ENCODE peak calls at places on chromosomes 2 and 18, in ten cellular contexts. S is neural progenitor cell, N is upper lobe of right lung, G is GM23248, U is colonic mucosa, R is HCT116, T is thoracic aorta, Z is aorta, B is pancreas, V is neuronal stem cell. D is an unnamed sample. For H3K4me1, the result is how much of the 10 kb centered on the place peaks cover.

GRCh38 chr2:241598487-241598886 is 38.5 kb downstream of the THAP4 start:
- DNase-seq in B (peak), Z (no peak), U (no peak), V (no peak), S (peak), R (peak), G (no peak), T (no peak), N (peak), D (no peak)

GRCh38 chr2:69171070-69171811 is 158.3 kb downstream of the ANTXR1 start:
- DNase-seq in S (no peak), R (no peak), V (no peak), Z (no peak), U (no peak), N (no peak), T (no peak), B (no peak), G (peak), D (peak)

GRCh38 chr2:222448806-222449205 is 24.5 kb downstream of the SGPP2 start:
- DNase-seq in G (peak), B (no peak), N (no peak), Z (no peak), V (no peak), S (no peak), R (no peak), T (no peak), U (no peak), D (no peak)

GRCh38 chr18:42559292-42559691 is 556.2 kb downstream of the RIT2 start:
- DNase-seq in Z (no peak), G (peak), T (no peak), R (no peak), B (no peak), V (no peak), N (no peak), S (no peak), U (no peak), D (no peak)

GRCh38 chr2:45242161-45242741 is 233.0 kb upstream of the SIX2 start:
- DNase-seq in S (no peak), B (peak), N (no peak), R (no peak), G (peak), Z (no peak), V (no peak), T (peak), U (no peak), D (no peak)

GRCh38 chr2:64873472-64873924 is 115.7 kb upstream of the SLC1A4 start:
- DNase-seq in U (peak), S (peak), B (peak), Z (peak), V (peak), N (peak), R (peak), G (peak), T (peak), D (peak)

GRCh38 chr2:217661378-217661777 is 341.4 kb downstream of the TNS1 start:
- DNase-seq in U (no peak), B (no peak), N (no peak), V (no peak), T (no peak), G (no peak), R (no peak), Z (no peak), S (no peak), D (no peak)

GRCh38 chr2:113185643-113186315 is 12.0 kb downstream of the PSD4 start:
- DNase-seq in V (no peak), B (peak), T (no peak), S (no peak), Z (peak), U (no peak), G (no peak), N (peak), R (no peak), D (no peak)

GRCh38 chr18:10752407-10752806 is 226.6 kb downstream of the NAPG start:
- DNase-seq in B (no peak), T (no peak), S (no peak), V (no peak), Z (no peak), U (no peak), N (no peak), R (no peak), G (no peak), D (no peak)

GRCh38 chr2:231488331-231488730 is 24.0 kb upstream of the NCL start:
- DNase-seq in B (no peak), U (no peak), N (peak), S (no peak), Z (peak), T (no peak), G (no peak), R (no peak), V (no peak), D (no peak)

GRCh38 chr2:134647607-134648256 is 71.1 kb downstream of the TMEM163 start:
- DNase-seq in V (no peak), Z (no peak), R (no peak), S (no peak), T (no peak), G (no peak), B (peak), N (no peak), U (no peak), D (no peak)

GRCh38 chr2:240252872-240253511 is 112.5 kb upstream of the OTOS start:
- DNase-seq in Z (peak), T (no peak), U (no peak), N (no peak), R (no peak), V (no peak), S (no peak), B (no peak), G (no peak), D (no peak)

GRCh38 chr2:157404363-157404762 is 39.5 kb downstream of the CYTIP start:
- DNase-seq in R (no peak), G (peak), V (no peak), S (no peak), B (no peak), T (no peak), N (no peak), Z (no peak), U (no peak), D (no peak)

GRCh38 chr2:196983934-196984333 is 57.4 kb upstream of the PGAP1 start:
- DNase-seq in B (no peak), N (no peak), V (no peak), S (no peak), U (no peak), T (no peak), R (no peak), Z (no peak), G (peak), D (no peak)

GRCh38 chr18:36693931-36694661 is 134.7 kb downstream of the TPGS2 start:
- DNase-seq in Z (no peak), G (peak), T (no peak), B (no peak), R (no peak), S (no peak), U (no peak), N (no peak), V (no peak), D (no peak)

GRCh38 chr2:42249887-42250286 is 80.7 kb downstream of the EML4 start:
- DNase-seq in G (no peak), T (no peak), U (peak), Z (no peak), S (no peak), N (no peak), V (no peak), R (no peak), B (peak), D (no peak)

GRCh38 chr2:179917272-179917671 is 55.9 kb upstream of the ZNF385B start:
- DNase-seq in R (no peak), V (no peak), U (no peak), G (peak), S (no peak), B (no peak), N (no peak), Z (no peak), T (no peak), D (no peak)

GRCh38 chr2:129331638-129332037 is 647.8 kb upstream of the RAB6C start:
- DNase-seq in T (no peak), V (no peak), G (no peak), R (no peak), S (peak), U (no peak), B (no peak), Z (no peak), N (no peak), D (no peak)

GRCh38 chr2:121502781-121503180 is 27.9 kb upstream of the RNU4ATAC start:
- DNase-seq in U (no peak), Z (no peak), S (no peak), T (no peak), N (no peak), R (no peak), V (no peak), G (peak), B (no peak), D (no peak)

GRCh38 chr2:216350214-216350789 is 22.0 kb downstream of the MARCHF4 start:
- DNase-seq in Z (no peak), T (no peak), V (no peak), S (no peak), N (no peak), G (peak), U (no peak), R (no peak), B (no peak), D (no peak)

GRCh38 chr18:1665064-1665463 is 760.4 kb downstream of the ADCYAP1 start:
- DNase-seq in B (no peak), V (no peak), T (no peak), Z (no peak), G (no peak), U (no peak), S (no peak), N (no peak), R (no peak), D (no peak)

GRCh38 chr2:58107803-58108710 is 61.5 kb downstream of the VRK2 start:
- DNase-seq in R (peak), B (no peak), G (peak), Z (no peak), S (no peak), N (no peak), V (no peak), U (no peak), T (no peak), D (no peak)

GRCh38 chr2:27738349-27739057 is 33.0 kb upstream of the MRPL33 start:
- DNase-seq in Z (no peak), S (no peak), U (no peak), T (no peak), N (no peak), V (no peak), B (no peak), R (no peak), G (no peak), D (no peak)

GRCh38 chr18:45197526-45197970 is 417.7 kb upstream of the SLC14A2 start:
- DNase-seq in V (no peak), B (no peak), T (no peak), R (no peak), N (no peak), G (peak), Z (no peak), U (no peak), S (no peak), D (no peak)

GRCh38 chr18:2846638-2847340 is at the start of gene EMILIN2:
- DNase-seq in G (peak), B (no peak), U (peak), T (peak), N (peak), Z (peak), R (no peak), S (peak), V (peak), D (peak)

GRCh38 chr18:62445386-62445917 is 77.4 kb upstream of the ZCCHC2 start:
- DNase-seq in N (no peak), G (peak), B (no peak), Z (no peak), T (no peak), S (no peak), U (no peak), V (no peak), R (no peak), D (no peak)

GRCh38 chr18:10453885-10454772 is at the start of gene APCDD1:
- DNase-seq in U (peak), S (peak), T (no peak), Z (peak), G (peak), N (peak), V (peak), R (no peak), B (peak), D (no peak)

GRCh38 chr18:75524181-75524580 is 96.7 kb upstream of the SMIM21 start:
- DNase-seq in T (no peak), U (no peak), S (no peak), N (no peak), R (no peak), G (no peak), V (no peak), Z (no peak), B (no peak), D (no peak)

GRCh38 chr2:109208951-109209335 is 79.9 kb downstream of the SH3RF3 start:
- DNase-seq in V (no peak), N (no peak), B (no peak), S (no peak), R (no peak), G (no peak), U (no peak), T (no peak), Z (no peak), D (no peak)
- H3K4me1 ChIP-seq in V (under half), N (under half), B (under half), S (under half), R (under half), G (under half), U (under half), T (half or more), Z (under half), D (under half)

GRCh38 chr2:85744055-85744454 is 9.7 kb upstream of the ATOH8 start:
- DNase-seq in B (no peak), U (no peak), V (no peak), G (peak), T (no peak), R (no peak), Z (no peak), S (no peak), N (no peak), D (no peak)

GRCh38 chr2:85741211-85741610 is 12.6 kb upstream of the ATOH8 start:
- DNase-seq in U (no peak), B (no peak), T (no peak), R (no peak), V (no peak), G (no peak), N (peak), Z (peak), S (no peak), D (peak)

GRCh38 chr2:85740193-85740592 is 13.6 kb upstream of the ATOH8 start:
- DNase-seq in U (no peak), Z (no peak), R (no peak), N (no peak), V (no peak), B (no peak), S (no peak), T (no peak), G (no peak), D (no peak)

GRCh38 chr2:85743304-85743978 is 10.3 kb upstream of the ATOH8 start:
- DNase-seq in T (no peak), V (no peak), S (no peak), G (peak), R (no peak), Z (no peak), N (peak), B (no peak), U (no peak), D (no peak)

GRCh38 chr2:85741811-85742507 is 11.8 kb upstream of the ATOH8 start:
- DNase-seq in S (peak), T (peak), Z (peak), U (peak), N (peak), B (no peak), G (peak), R (no peak), V (peak), D (peak)
- H3K4me1 ChIP-seq in S (under half), T (half or more), Z (under half), U (under half), N (half or more), B (under half), G (half or more), R (under half), V (under half), D (under half)

DNA sequence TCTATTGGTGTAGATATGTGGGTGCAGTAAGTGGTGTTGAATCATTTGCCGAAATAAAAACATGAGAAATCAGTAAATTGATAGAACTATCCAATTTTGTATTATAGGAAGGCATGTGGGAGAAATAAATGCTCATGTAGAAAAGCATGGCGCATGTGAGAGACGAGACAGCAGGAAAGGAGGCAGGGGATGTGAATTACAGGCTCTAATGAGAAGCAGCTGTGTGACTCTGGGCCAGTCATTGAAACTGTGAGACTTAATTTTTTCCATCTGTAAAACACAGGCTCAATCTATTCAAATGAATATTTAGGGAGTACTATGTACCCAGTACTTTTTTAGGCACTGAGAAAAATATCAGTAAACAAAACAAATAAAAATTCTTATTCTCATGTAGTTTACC is 42.6 kb upstream of the MAP3K20 start:
- DNase-seq in R (no peak), V (no peak), T (no peak), Z (no peak), U (no peak), G (peak), B (no peak), N (no peak), S (no peak), D (no peak)
- H3K4me1 ChIP-seq in R (under half), V (under half), T (under half), Z (under half), U (under half), G (under half), B (under half), N (under half), S (under half), D (under half)

GRCh38 chr2:20327370-20327769 is 23.3 kb downstream of the PUM2 start:
- DNase-seq in Z (no peak), G (no peak), N (no peak), R (no peak), U (no peak), V (no peak), S (no peak), B (no peak), T (no peak), D (no peak)

GRCh38 chr2:20326163-20326780 is 24.4 kb downstream of the PUM2 start:
- DNase-seq in B (peak), G (peak), N (no peak), T (no peak), Z (no peak), R (peak), U (peak), S (peak), V (peak), D (no peak)

GRCh38 chr2:20334645-20335203 is 15.9 kb downstream of the PUM2 start:
- DNase-seq in R (no peak), Z (no peak), G (peak), T (no peak), B (no peak), U (no peak), S (no peak), N (no peak), V (no peak), D (no peak)

GRCh38 chr2:20333738-20334137 is 16.9 kb downstream of the PUM2 start:
- DNase-seq in Z (no peak), N (no peak), T (no peak), V (no peak), G (no peak), S (no peak), U (no peak), B (no peak), R (no peak), D (no peak)

GRCh38 chr2:20330202-20330601 is 20.4 kb downstream of the PUM2 start:
- DNase-seq in R (no peak), N (no peak), S (no peak), T (no peak), Z (no peak), U (no peak), V (no peak), G (no peak), B (no peak), D (no peak)
- H3K4me1 ChIP-seq in R (under half), N (under half), S (under half), T (half or more), Z (under half), U (under half), V (under half), G (under half), B (under half), D (under half)

DNA sequence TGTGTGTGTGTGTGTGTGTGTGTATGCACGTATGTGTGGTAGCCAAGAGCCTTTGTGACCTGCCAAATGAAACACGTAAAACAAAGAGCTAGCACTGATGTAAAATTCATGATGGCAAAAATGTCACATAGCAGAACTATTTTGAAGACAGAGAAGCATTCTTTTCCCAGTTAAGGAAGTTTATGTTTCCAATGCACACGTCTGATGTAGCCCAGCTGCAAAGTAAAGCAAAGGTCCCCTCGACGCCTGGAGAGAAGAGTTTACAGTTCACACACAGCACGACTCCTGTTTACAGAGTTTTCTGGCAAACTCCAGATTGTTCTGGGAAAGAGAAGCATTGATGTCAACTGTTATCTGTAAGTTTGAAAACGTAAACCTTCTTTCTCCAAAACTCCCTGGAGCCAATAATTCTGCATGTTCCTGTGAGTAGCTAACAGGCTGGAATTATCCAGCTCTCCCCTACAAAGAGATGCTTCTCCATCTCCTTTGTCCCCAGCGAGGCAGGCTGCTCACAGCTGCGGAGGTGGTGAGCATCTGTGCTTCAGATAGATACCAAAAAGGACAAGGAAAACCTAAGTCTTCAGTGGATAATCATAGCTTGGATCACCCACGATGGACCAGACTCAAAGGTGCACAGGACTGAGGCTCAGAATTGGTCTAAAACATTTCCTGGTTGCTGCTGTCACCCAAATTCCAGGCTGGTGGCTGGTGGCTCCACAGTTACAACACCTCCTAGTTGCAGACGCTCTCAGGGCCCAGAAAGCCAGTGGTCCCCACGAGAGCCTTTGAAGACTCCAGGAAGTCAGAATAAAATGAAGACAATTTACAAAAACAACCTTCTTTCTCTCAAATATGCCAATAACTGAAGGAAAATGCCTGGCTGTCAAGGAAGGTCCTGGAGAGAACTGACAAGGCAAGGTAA is 87.5 kb downstream of the COL6A3 start:
- DNase-seq in S (no peak), G (no peak), Z (no peak), B (no peak), U (no peak), V (no peak), T (no peak), R (no peak), N (no peak), D (no peak)
- H3K4me1 ChIP-seq in S (under half), G (under half), Z (under half), B (under half), U (under half), V (under half), T (half or more), R (under half), N (under half), D (under half)

D was measured in breast epithelium.